ENCODE peak calls at places on chromosome 4, in seven cellular contexts. M is Calu3; G is CD8-positive, alpha-beta T cell; J is psoas muscle; Z is D721Med; L is cardiac fibroblast; N is AG04450. Q is an unnamed sample.

GRCh38 chr4:2419814-2420213 is 1.1 kb downstream of the CFAP99 start:
- DNase-seq in M (no peak), G (no peak), J (no peak), Z (no peak), L (no peak), N (no peak), Q (no peak)

GRCh38 chr4:181770971-181771370 is 472.2 kb upstream of the TENM3 start:
- DNase-seq in M (no peak), G (no peak), J (no peak), Z (no peak), L (no peak), N (no peak), Q (no peak)

GRCh38 chr4:108454227-108454626 is 166.1 kb upstream of the RPL34 start:
- DNase-seq in M (no peak), G (no peak), J (no peak), Z (no peak), L (no peak), N (no peak), Q (no peak)

GRCh38 chr4:150234246-150234645 is 156.0 kb downstream of the DCLK2 start:
- DNase-seq in M (no peak), G (no peak), J (no peak), Z (no peak), L (no peak), N (no peak), Q (no peak)

GRCh38 chr4:41638203-41638602 is 100.2 kb downstream of the LIMCH1 start:
- DNase-seq in M (no peak), G (no peak), J (no peak), Z (no peak), L (no peak), N (no peak), Q (no peak)

GRCh38 chr4:7389719-7390118 is 45.0 kb downstream of the PSAPL1 start:
- DNase-seq in M (no peak), G (no peak), J (no peak), Z (peak; percentile 15), L (no peak), N (no peak), Q (no peak)

GRCh38 chr4:38424171-38424871 is 239.7 kb upstream of the KLF3 start:
- DNase-seq in M (peak; percentile 54), G (no peak), J (no peak), Z (no peak), L (no peak), N (no peak), Q (no peak)

GRCh38 chr4:54912155-54912554 is 213.2 kb downstream of the KDR start:
- DNase-seq in M (no peak), G (no peak), J (no peak), Z (no peak), L (no peak), N (no peak), Q (no peak)

GRCh38 chr4:37793562-37793961 is 32.9 kb upstream of the PGM2 start:
- DNase-seq in M (peak; percentile 15), G (no peak), J (no peak), Z (no peak), L (peak; percentile 49), N (no peak), Q (no peak)

GRCh38 chr4:4260185-4260751 is 12.2 kb upstream of the TMEM128 start:
- DNase-seq in M (no peak), G (no peak), J (no peak), Z (no peak), L (peak; percentile 88), N (no peak), Q (peak; percentile 36)

GRCh38 chr4:83771113-83771705 is 235.3 kb downstream of the GPAT3 start:
- DNase-seq in M (peak; percentile 38), G (no peak), J (no peak), Z (peak; percentile 16), L (peak; percentile 59), N (peak; percentile 15), Q (peak; percentile 23)

GRCh38 chr4:169092889-169093522 is 83.0 kb upstream of the CBR4 start:
- DNase-seq in M (peak; percentile 23), G (no peak), J (no peak), Z (no peak), L (no peak), N (no peak), Q (no peak)

GRCh38 chr4:169815606-169816005 is 57.9 kb upstream of the HPF1 start:
- DNase-seq in M (peak; percentile 49), G (no peak), J (no peak), Z (no peak), L (no peak), N (no peak), Q (no peak)

GRCh38 chr4:88791274-88791673 is 93.6 kb upstream of the NAP1L5 start:
- DNase-seq in M (no peak), G (no peak), J (no peak), Z (no peak), L (peak; percentile 29), N (no peak), Q (no peak)
- TF ChIP-seq CTCF in M (peak; percentile 13), G (no peak), J (peak; percentile 31), Z (peak; percentile 35), L (peak; percentile 7), N (peak; percentile 24), Q (no peak)

GRCh38 chr4:73615613-73616012 is 4.6 kb downstream of the RASSF6 start:
- DNase-seq in M (peak; percentile 59), G (no peak), J (no peak), Z (no peak), L (no peak), N (no peak), Q (no peak)
- TF ChIP-seq CTCF in M (no peak), G (no peak), J (no peak), Z (no peak), L (no peak), N (no peak), Q (no peak)

DNA sequence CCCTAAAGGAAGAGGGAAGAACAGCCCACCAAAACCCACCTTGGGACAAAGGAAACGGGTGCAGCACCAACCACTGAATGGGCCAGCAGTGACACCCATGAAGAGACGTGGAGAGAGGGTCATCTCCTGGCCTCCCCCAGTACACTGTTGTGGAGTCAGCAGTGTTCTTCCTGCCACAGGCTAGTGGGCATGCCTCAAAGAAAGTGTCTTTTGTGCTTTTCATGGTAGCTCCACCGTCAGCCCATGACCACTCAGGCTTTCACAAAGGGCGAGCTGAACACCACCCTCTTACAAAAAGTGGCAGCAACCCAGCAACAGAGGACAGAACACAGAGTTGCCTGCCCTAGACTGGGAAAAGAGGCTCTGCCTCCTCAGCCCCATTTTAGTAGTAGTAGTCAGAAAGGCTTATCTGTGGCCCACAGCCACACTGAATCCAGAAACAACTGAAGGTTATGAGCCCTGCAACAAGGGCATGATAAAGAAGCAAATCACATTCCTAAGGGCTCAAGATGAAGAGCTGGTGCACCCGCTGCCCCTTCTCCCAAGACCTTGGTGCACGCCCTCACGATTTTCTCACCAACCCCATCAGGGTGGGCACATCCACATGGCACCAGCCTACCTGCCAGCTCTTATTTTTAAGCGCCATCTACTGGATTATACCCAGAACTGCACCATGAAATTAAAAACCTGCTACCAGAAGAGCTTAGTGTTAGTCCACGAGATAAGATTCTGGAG is 53.1 kb downstream of the RAB28 start:
- DNase-seq in M (no peak), G (no peak), J (no peak), Z (no peak), L (no peak), N (no peak), Q (no peak)
- TF ChIP-seq CTCF in M (peak; percentile 20), G (peak; percentile 14), J (no peak), Z (peak; percentile 10), L (no peak), N (no peak), Q (no peak)

GRCh38 chr4:88523325-88524129 is at the start of gene PYURF:
- DNase-seq in M (peak; percentile 92), G (peak; percentile 31), J (peak; percentile 97), Z (peak; percentile 58), L (peak; percentile 95), N (peak; percentile 73), Q (peak; percentile 89)

GRCh38 chr4:88528861-88529260 is 5.3 kb upstream of the PYURF start:
- DNase-seq in M (no peak), G (no peak), J (no peak), Z (no peak), L (peak; percentile 20), N (no peak), Q (no peak)

GRCh38 chr4:88522702-88523324 is 763 bp downstream of the PYURF start:
- DNase-seq in M (peak; percentile 8), G (no peak), J (peak; percentile 61), Z (no peak), L (peak; percentile 50), N (no peak), Q (peak; percentile 35)

GRCh38 chr4:88527787-88528186 is 4.2 kb upstream of the PYURF start:
- DNase-seq in M (no peak), G (no peak), J (no peak), Z (no peak), L (no peak), N (no peak), Q (peak; percentile 21)

GRCh38 chr4:88526221-88526815 is 2.7 kb upstream of the PYURF start:
- DNase-seq in M (peak; percentile 2), G (no peak), J (no peak), Z (no peak), L (peak; percentile 5), N (no peak), Q (peak; percentile 42)
- TF ChIP-seq CTCF in M (no peak), G (peak; percentile 51), J (peak; percentile 31), Z (peak; percentile 41), L (no peak), N (peak; percentile 10), Q (no peak)

GRCh38 chr4:87632469-87632868 is 17.6 kb upstream of the DMP1 start:
- DNase-seq in M (no peak), G (no peak), J (no peak), Z (no peak), L (peak; percentile 12), N (no peak), Q (no peak)

GRCh38 chr4:87631668-87632067 is 18.4 kb upstream of the DMP1 start:
- DNase-seq in M (no peak), G (no peak), J (no peak), Z (no peak), L (no peak), N (no peak), Q (no peak)

GRCh38 chr4:87633239-87633638 is 16.8 kb upstream of the DMP1 start:
- DNase-seq in M (no peak), G (no peak), J (no peak), Z (no peak), L (peak; percentile 73), N (no peak), Q (no peak)
- TF ChIP-seq CTCF in M (no peak), G (no peak), J (no peak), Z (no peak), L (no peak), N (no peak), Q (no peak)

GRCh38 chr4:103918214-103918613 is 198.4 kb upstream of the TACR3 start:
- DNase-seq in M (no peak), G (no peak), J (no peak), Z (no peak), L (no peak), N (no peak), Q (no peak)

DNA sequence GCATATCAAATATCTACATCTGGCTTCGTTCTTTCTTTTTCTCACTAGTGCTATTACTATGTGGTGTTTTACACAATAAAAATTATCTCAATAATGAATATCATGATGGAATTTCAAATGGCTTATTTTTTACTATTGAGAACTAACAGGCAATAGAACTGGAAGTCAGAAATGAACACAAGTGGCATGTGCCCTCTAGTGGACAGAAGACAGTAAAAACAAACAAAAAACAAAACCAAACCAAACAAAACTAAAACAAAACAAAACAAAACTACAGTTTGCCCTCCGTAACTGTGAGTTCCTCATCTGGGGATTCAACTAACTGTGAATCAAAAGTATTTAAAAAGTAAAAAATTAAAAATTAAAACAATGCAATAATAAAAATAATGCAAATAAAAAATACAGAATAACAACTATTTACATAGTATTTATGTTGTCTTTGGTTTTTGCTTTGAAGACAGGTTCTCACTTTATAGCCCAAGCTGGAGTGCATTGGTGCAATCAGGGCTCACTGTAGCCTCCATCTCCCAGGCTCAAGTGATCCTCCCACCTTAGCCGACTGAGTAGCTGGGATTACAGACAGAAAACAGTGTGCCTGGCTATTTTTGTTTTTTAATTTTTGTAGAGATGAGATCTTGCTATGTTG is 195.6 kb upstream of the TACR3 start:
- DNase-seq in M (no peak), G (no peak), J (no peak), Z (no peak), L (peak; percentile 15), N (no peak), Q (peak; percentile 34)
- TF ChIP-seq CTCF in M (no peak), G (no peak), J (peak; percentile 34), Z (peak; percentile 75), L (peak; percentile 64), N (peak; percentile 34), Q (peak; percentile 59)

Q was measured in GM20000.